ENCODE peak calls at places on chromosomes 5 and 9, in five cellular contexts. B is endodermal cell; Y is colonic mucosa; M is upper lobe of right lung; O is central memory CD4-positive, alpha-beta T cell. Q is an unnamed sample.

GRCh38 chr5:95924720-95925119 is 36.9 kb downstream of the ELL2 start:
- DNase-seq in Y (no peak), O (no peak), B (no peak), M (no peak), Q (no peak)

GRCh38 chr5:91937121-91937520 is 554.0 kb upstream of the ARRDC3 start:
- DNase-seq in M (no peak), B (no peak), Y (no peak), O (no peak), Q (no peak)

GRCh38 chr9:88007291-88007650 is 32.9 kb upstream of the CDK20 start:
- DNase-seq in O (no peak), B (peak; percentile 81), M (no peak), Y (no peak), Q (peak; percentile 61)

GRCh38 chr9:134366223-134367031 is 40.2 kb downstream of the RXRA start:
- DNase-seq in B (no peak), O (no peak), M (peak; percentile 94), Y (peak; percentile 94), Q (no peak)

GRCh38 chr5:147040856-147041255 is 162.3 kb upstream of the PPP2R2B start:
- DNase-seq in O (no peak), M (no peak), B (peak; percentile 62), Y (no peak), Q (no peak)

GRCh38 chr5:133744030-133744645 is 131.8 kb upstream of the FSTL4 start:
- DNase-seq in B (peak; percentile 14), O (no peak), Y (no peak), M (no peak), Q (no peak)

GRCh38 chr9:114184866-114185265 is 29.5 kb downstream of the COL27A1 start:
- DNase-seq in Y (no peak), M (no peak), B (no peak), O (no peak), Q (no peak)

GRCh38 chr9:128911529-128912035 is 9.2 kb upstream of the PHYHD1 start:
- DNase-seq in O (no peak), Y (no peak), M (peak; percentile 78), B (peak; percentile 87), Q (no peak)

GRCh38 chr9:91784673-91785402 is 165.2 kb downstream of the ROR2 start:
- DNase-seq in O (no peak), Y (no peak), B (peak; percentile 24), M (no peak), Q (no peak)

GRCh38 chr5:125484272-125485002 is 738.0 kb upstream of the ZNF608 start:
- DNase-seq in O (no peak), M (peak; percentile 62), B (no peak), Y (peak; percentile 62), Q (no peak)

GRCh38 chr9:121921444-121921843 is 171.7 kb downstream of the TTLL11 start:
- DNase-seq in M (no peak), Y (no peak), O (no peak), B (no peak), Q (no peak)

GRCh38 chr9:133202688-133203453 is 6.2 kb downstream of the OBP2B start:
- DNase-seq in O (no peak), M (no peak), B (no peak), Y (no peak), Q (no peak)

GRCh38 chr9:71752352-71752751 is 16.0 kb downstream of the CEMIP2 start:
- DNase-seq in B (no peak), M (no peak), Y (no peak), O (no peak), Q (no peak)

GRCh38 chr9:68775003-68775730 is 70.1 kb downstream of the PIP5K1B start:
- DNase-seq in Y (no peak), M (no peak), B (no peak), O (no peak), Q (no peak)

Q was measured in stimulated activated naive CD8-positive, alpha-beta T cell treated with anti-CD3 and anti-CD28 coated beads, Interleukin-15, Interleukin-2, amounts not matched to agents 100 U/mL and 50 U/mL, for 24 hours.